ENCODE peak calls at places on chromosomes 12 and 14, in ten cellular contexts. One of them, this sample, is unnamed.

GRCh38 chr14:67166450-67166853 is 22.8 kb upstream of the GARIN2 start:
- DNase-seq in NCI-H2171: peak
- DNase-seq in lung: no peak
- DNase-seq in astrocyte of the spinal cord: peak
- DNase-seq in GM23338: peak
- DNase-seq in stimulated activated CD4-positive, alpha-beta T cell treated with anti-CD3 and anti-CD28 coated beads, Interleukin-15, amount 100 ng/mL, for 1 hour: no peak
- DNase-seq in myocyte: peak
- DNase-seq in naive B cell: peak
- DNase-seq in COR-L47: no peak
- DNase-seq in lower leg skin: no peak
- DNase-seq in this sample: no peak

GRCh38 chr14:37230551-37231194 is 32.9 kb downstream of the MIPOL1 start:
- DNase-seq in astrocyte of the spinal cord: peak
- DNase-seq in naive B cell: no peak
- DNase-seq in lung: no peak
- DNase-seq in GM23338: peak
- DNase-seq in myocyte: peak
- DNase-seq in NCI-H2171: peak
- DNase-seq in stimulated activated CD4-positive, alpha-beta T cell treated with anti-CD3 and anti-CD28 coated beads, Interleukin-15, amount 100 ng/mL, for 1 hour: no peak
- DNase-seq in COR-L47: peak
- DNase-seq in lower leg skin: no peak
- DNase-seq in this sample: no peak

GRCh38 chr12:93784339-93785086 is 107.3 kb downstream of the CRADD start:
- DNase-seq in GM23338: no peak
- DNase-seq in lung: no peak
- DNase-seq in myocyte: peak
- DNase-seq in lower leg skin: no peak
- DNase-seq in NCI-H2171: peak
- DNase-seq in naive B cell: no peak
- DNase-seq in COR-L47: no peak
- DNase-seq in astrocyte of the spinal cord: peak
- DNase-seq in stimulated activated CD4-positive, alpha-beta T cell treated with anti-CD3 and anti-CD28 coated beads, Interleukin-15, amount 100 ng/mL, for 1 hour: no peak
- DNase-seq in this sample: no peak

GRCh38 chr12:127820846-127821245 is 446.1 kb upstream of the TMEM132C start:
- DNase-seq in lower leg skin: no peak
- DNase-seq in GM23338: no peak
- DNase-seq in stimulated activated CD4-positive, alpha-beta T cell treated with anti-CD3 and anti-CD28 coated beads, Interleukin-15, amount 100 ng/mL, for 1 hour: no peak
- DNase-seq in myocyte: no peak
- DNase-seq in COR-L47: no peak
- DNase-seq in naive B cell: no peak
- DNase-seq in lung: no peak
- DNase-seq in NCI-H2171: no peak
- DNase-seq in astrocyte of the spinal cord: no peak
- DNase-seq in this sample: no peak

GRCh38 chr14:36556811-36557433 is 25.5 kb downstream of the NKX2-8 start:
- DNase-seq in COR-L47: peak
- DNase-seq in naive B cell: no peak
- DNase-seq in astrocyte of the spinal cord: peak
- DNase-seq in GM23338: peak
- DNase-seq in stimulated activated CD4-positive, alpha-beta T cell treated with anti-CD3 and anti-CD28 coated beads, Interleukin-15, amount 100 ng/mL, for 1 hour: no peak
- DNase-seq in lung: no peak
- DNase-seq in myocyte: peak
- DNase-seq in lower leg skin: no peak
- DNase-seq in NCI-H2171: no peak
- DNase-seq in this sample: no peak

GRCh38 chr12:68686595-68687521 is at the start of gene NUP107:
- DNase-seq in lung: peak
- DNase-seq in lower leg skin: peak
- DNase-seq in naive B cell: peak
- DNase-seq in COR-L47: peak
- DNase-seq in NCI-H2171: peak
- DNase-seq in stimulated activated CD4-positive, alpha-beta T cell treated with anti-CD3 and anti-CD28 coated beads, Interleukin-15, amount 100 ng/mL, for 1 hour: peak
- DNase-seq in myocyte: peak
- DNase-seq in GM23338: peak
- DNase-seq in astrocyte of the spinal cord: peak
- DNase-seq in this sample: peak

GRCh38 chr14:58082491-58083098 is 69.4 kb downstream of the ARMH4 start:
- DNase-seq in GM23338: no peak
- DNase-seq in COR-L47: no peak
- DNase-seq in lung: no peak
- DNase-seq in stimulated activated CD4-positive, alpha-beta T cell treated with anti-CD3 and anti-CD28 coated beads, Interleukin-15, amount 100 ng/mL, for 1 hour: no peak
- DNase-seq in NCI-H2171: no peak
- DNase-seq in myocyte: peak
- DNase-seq in lower leg skin: no peak
- DNase-seq in naive B cell: no peak
- DNase-seq in astrocyte of the spinal cord: peak
- DNase-seq in this sample: no peak

GRCh38 chr12:65209655-65210043 is 40.3 kb downstream of the LEMD3 start:
- DNase-seq in astrocyte of the spinal cord: no peak
- DNase-seq in lower leg skin: no peak
- DNase-seq in GM23338: no peak
- DNase-seq in stimulated activated CD4-positive, alpha-beta T cell treated with anti-CD3 and anti-CD28 coated beads, Interleukin-15, amount 100 ng/mL, for 1 hour: no peak
- DNase-seq in COR-L47: no peak
- DNase-seq in myocyte: no peak
- DNase-seq in lung: no peak
- DNase-seq in NCI-H2171: no peak
- DNase-seq in naive B cell: peak
- DNase-seq in this sample: no peak

GRCh38 chr12:127560041-127560478 is 706.9 kb upstream of the TMEM132C start:
- DNase-seq in astrocyte of the spinal cord: no peak
- DNase-seq in stimulated activated CD4-positive, alpha-beta T cell treated with anti-CD3 and anti-CD28 coated beads, Interleukin-15, amount 100 ng/mL, for 1 hour: no peak
- DNase-seq in myocyte: no peak
- DNase-seq in lower leg skin: no peak
- DNase-seq in naive B cell: no peak
- DNase-seq in GM23338: no peak
- DNase-seq in lung: no peak
- DNase-seq in NCI-H2171: no peak
- DNase-seq in COR-L47: no peak
- DNase-seq in this sample: no peak

GRCh38 chr14:35883677-35884293 is 57.6 kb downstream of the BRMS1L start:
- DNase-seq in naive B cell: no peak
- DNase-seq in COR-L47: peak
- DNase-seq in NCI-H2171: no peak
- DNase-seq in lung: no peak
- DNase-seq in astrocyte of the spinal cord: peak
- DNase-seq in stimulated activated CD4-positive, alpha-beta T cell treated with anti-CD3 and anti-CD28 coated beads, Interleukin-15, amount 100 ng/mL, for 1 hour: no peak
- DNase-seq in myocyte: peak
- DNase-seq in lower leg skin: no peak
- DNase-seq in GM23338: peak
- DNase-seq in this sample: no peak

GRCh38 chr12:75889214-75889613 is 142.4 kb downstream of the PHLDA1 start:
- DNase-seq in GM23338: peak
- DNase-seq in myocyte: no peak
- DNase-seq in stimulated activated CD4-positive, alpha-beta T cell treated with anti-CD3 and anti-CD28 coated beads, Interleukin-15, amount 100 ng/mL, for 1 hour: no peak
- DNase-seq in astrocyte of the spinal cord: no peak
- DNase-seq in COR-L47: no peak
- DNase-seq in NCI-H2171: no peak
- DNase-seq in naive B cell: no peak
- DNase-seq in lung: no peak
- DNase-seq in lower leg skin: no peak
- DNase-seq in this sample: no peak

GRCh38 chr12:65556676-65557424 is 267.4 kb upstream of the HMGA2 start:
- DNase-seq in GM23338: peak
- DNase-seq in myocyte: peak
- DNase-seq in astrocyte of the spinal cord: peak
- DNase-seq in lower leg skin: peak
- DNase-seq in COR-L47: peak
- DNase-seq in stimulated activated CD4-positive, alpha-beta T cell treated with anti-CD3 and anti-CD28 coated beads, Interleukin-15, amount 100 ng/mL, for 1 hour: no peak
- DNase-seq in NCI-H2171: peak
- DNase-seq in lung: peak
- DNase-seq in naive B cell: peak
- DNase-seq in this sample: peak

GRCh38 chr14:88063807-88064206 is 58.9 kb downstream of the GPR65 start:
- DNase-seq in stimulated activated CD4-positive, alpha-beta T cell treated with anti-CD3 and anti-CD28 coated beads, Interleukin-15, amount 100 ng/mL, for 1 hour: no peak
- DNase-seq in lung: no peak
- DNase-seq in astrocyte of the spinal cord: no peak
- DNase-seq in naive B cell: no peak
- DNase-seq in myocyte: no peak
- DNase-seq in COR-L47: no peak
- DNase-seq in lower leg skin: no peak
- DNase-seq in GM23338: no peak
- DNase-seq in NCI-H2171: no peak
- DNase-seq in this sample: no peak

GRCh38 chr12:95304673-95305198 is 87.1 kb downstream of the VEZT start:
- DNase-seq in COR-L47: no peak
- DNase-seq in NCI-H2171: no peak
- DNase-seq in myocyte: peak
- DNase-seq in astrocyte of the spinal cord: no peak
- DNase-seq in GM23338: no peak
- DNase-seq in lung: no peak
- DNase-seq in naive B cell: no peak
- DNase-seq in stimulated activated CD4-positive, alpha-beta T cell treated with anti-CD3 and anti-CD28 coated beads, Interleukin-15, amount 100 ng/mL, for 1 hour: no peak
- DNase-seq in lower leg skin: no peak
- DNase-seq in this sample: no peak

GRCh38 chr12:100868487-100868886 is 73.9 kb downstream of the ANO4 start:
- DNase-seq in lower leg skin: no peak
- DNase-seq in NCI-H2171: no peak
- DNase-seq in myocyte: peak
- DNase-seq in naive B cell: no peak
- DNase-seq in GM23338: no peak
- DNase-seq in lung: no peak
- DNase-seq in COR-L47: no peak
- DNase-seq in stimulated activated CD4-positive, alpha-beta T cell treated with anti-CD3 and anti-CD28 coated beads, Interleukin-15, amount 100 ng/mL, for 1 hour: no peak
- DNase-seq in astrocyte of the spinal cord: peak
- DNase-seq in this sample: no peak

GRCh38 chr12:120115066-120115465 is 1.5 kb downstream of the RAB35 start:
- DNase-seq in NCI-H2171: no peak
- DNase-seq in GM23338: no peak
- DNase-seq in astrocyte of the spinal cord: peak
- DNase-seq in stimulated activated CD4-positive, alpha-beta T cell treated with anti-CD3 and anti-CD28 coated beads, Interleukin-15, amount 100 ng/mL, for 1 hour: no peak
- DNase-seq in naive B cell: no peak
- DNase-seq in lower leg skin: no peak
- DNase-seq in myocyte: peak
- DNase-seq in lung: no peak
- DNase-seq in COR-L47: no peak
- DNase-seq in this sample: no peak

This sample was measured in D721Med.